ENCODE peak calls at places on chromosomes 12 and 14, in eight cellular contexts. N, J, Y, B, G, P, Z and H are unnamed samples.

GRCh38 chr14:66974397-66975025 is 214.7 kb upstream of the GARIN2 start:
- DNase-seq in N (peak), Y (no peak), Z (no peak), G (no peak), P (no peak), B (no peak), J (no peak), H (no peak)

GRCh38 chr12:51269174-51270066 is 795 bp downstream of the SMAGP start:
- DNase-seq in P (peak), Z (peak), N (peak), B (peak), G (peak), Y (no peak), J (peak), H (no peak)

GRCh38 chr12:40502322-40502721 is 189.9 kb upstream of the CNTN1 start:
- DNase-seq in J (no peak), Z (no peak), B (no peak), P (no peak), G (no peak), N (no peak), Y (no peak), H (no peak)

GRCh38 chr12:105099355-105099754 is 8.2 kb upstream of the WASHC4 start:
- DNase-seq in Z (no peak), P (no peak), Y (no peak), G (no peak), N (no peak), B (no peak), J (no peak), H (no peak)

GRCh38 chr14:66638688-66639087 is 130.7 kb downstream of the GPHN start:
- DNase-seq in B (no peak), N (peak), G (no peak), J (no peak), Y (no peak), Z (no peak), P (peak), H (no peak)

GRCh38 chr12:53078425-53079225 is 565 bp downstream of the SPRYD3 start:
- DNase-seq in B (no peak), N (no peak), Z (no peak), Y (no peak), G (no peak), P (no peak), J (no peak), H (no peak)

GRCh38 chr14:104249092-104249491 is 110.7 kb downstream of the KIF26A start:
- DNase-seq in P (no peak), B (no peak), N (no peak), Z (no peak), G (no peak), Y (peak), J (peak), H (no peak)

GRCh38 chr14:27528328-27528727 is 930.5 kb upstream of the NOVA1 start:
- DNase-seq in P (peak), B (no peak), J (no peak), Y (no peak), N (peak), G (peak), Z (no peak), H (no peak)

GRCh38 chr14:54291491-54292191 is 105.2 kb upstream of the CDKN3 start:
- DNase-seq in Z (no peak), Y (peak), N (no peak), J (no peak), P (no peak), G (no peak), B (no peak), H (no peak)

GRCh38 chr14:94907626-94908261 is 137.8 kb upstream of the GSC start:
- DNase-seq in Y (no peak), N (no peak), G (no peak), J (no peak), P (no peak), B (no peak), Z (no peak), H (no peak)

GRCh38 chr12:109726106-109726497 is 12.5 kb downstream of the FAM222A start:
- DNase-seq in P (no peak), B (no peak), N (no peak), J (no peak), G (no peak), Z (no peak), Y (no peak), H (no peak)
- H3K27ac ChIP-seq in P (no peak), B (peak), N (no peak), J (no peak), G (no peak), Z (no peak), Y (no peak), H (peak)

GRCh38 chr12:59069481-59069880 is 149.2 kb upstream of the LRIG3 start:
- DNase-seq in B (no peak), Y (no peak), G (no peak), P (no peak), Z (no peak), J (no peak), N (no peak), H (no peak)

GRCh38 chr12:59067068-59067467 is 146.8 kb upstream of the LRIG3 start:
- DNase-seq in G (no peak), Y (no peak), N (peak), P (peak), B (no peak), J (no peak), Z (no peak), H (no peak)

GRCh38 chr12:59070534-59070933 is 150.2 kb upstream of the LRIG3 start:
- DNase-seq in N (no peak), G (no peak), Y (no peak), Z (no peak), B (no peak), P (no peak), J (no peak), H (no peak)

GRCh38 chr12:59066445-59066844 is 146.1 kb upstream of the LRIG3 start:
- DNase-seq in J (no peak), Z (no peak), Y (no peak), N (no peak), B (no peak), G (peak), P (no peak), H (no peak)
- H3K27ac ChIP-seq in J (no peak), Z (no peak), Y (no peak), N (no peak), B (no peak), G (no peak), P (no peak), H (no peak)

GRCh38 chr14:20799955-20800544 is 2.6 kb downstream of the RNASE1 start:
- DNase-seq in B (peak), Y (peak), P (no peak), G (peak), J (peak), Z (no peak), N (no peak), H (peak)

GRCh38 chr14:20802341-20803084 is at the start of gene RNASE1:
- DNase-seq in N (peak), Z (no peak), B (peak), J (no peak), Y (peak), G (peak), P (no peak), H (peak)

GRCh38 chr14:20805485-20805884 is 2.8 kb upstream of the RNASE1 start:
- DNase-seq in G (no peak), N (no peak), Z (no peak), P (no peak), B (no peak), J (no peak), Y (no peak), H (no peak)

GRCh38 chr14:20801726-20802125 is 918 bp downstream of the RNASE1 start:
- DNase-seq in N (no peak), Z (no peak), G (peak), B (no peak), P (no peak), Y (no peak), J (peak), H (peak)

GRCh38 chr14:20803221-20803620 is 577 bp upstream of the RNASE1 start:
- DNase-seq in P (no peak), Y (no peak), B (no peak), G (no peak), Z (no peak), J (no peak), N (no peak), H (no peak)
- H3K27ac ChIP-seq in P (no peak), Y (peak), B (peak), G (peak), Z (no peak), J (peak), N (no peak), H (peak)

GRCh38 chr14:44700694-44701093 is 193.6 kb upstream of the FSCB start:
- DNase-seq in Z (no peak), N (no peak), Y (no peak), G (no peak), B (no peak), J (no peak), P (no peak), H (no peak)
- H3K27ac ChIP-seq in Z (no peak), N (no peak), Y (no peak), G (no peak), B (no peak), J (no peak), P (no peak), H (no peak)

GRCh38 chr12:114403690-114404450 is 2.1 kb downstream of the TBX5 start:
- DNase-seq in G (no peak), Z (no peak), B (no peak), J (peak), P (peak), Y (no peak), N (no peak), H (no peak)
- H3K27ac ChIP-seq in G (no peak), Z (no peak), B (no peak), J (peak), P (peak), Y (peak), N (no peak), H (no peak)

DNA sequence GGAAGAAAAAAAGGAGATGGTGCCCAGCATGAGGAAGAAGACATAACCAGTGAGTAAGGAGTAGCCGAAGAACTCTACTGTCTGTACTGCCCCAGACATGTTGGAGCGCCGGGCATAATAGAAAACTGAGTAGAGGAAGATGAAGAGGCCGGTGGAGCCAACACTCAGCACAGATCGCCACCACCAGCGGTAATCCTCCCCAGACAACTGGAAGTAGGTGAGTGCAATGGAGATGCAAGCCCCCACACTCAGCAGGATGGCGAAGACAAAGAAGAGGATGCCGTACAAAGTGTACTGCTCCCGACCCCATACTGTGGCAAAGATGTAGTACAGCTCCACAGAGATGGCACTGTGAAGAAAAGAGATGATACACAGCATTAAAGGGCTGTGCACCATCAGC is 844 bp upstream of the IPO4 start:
- DNase-seq in P (no peak), Y (no peak), Z (no peak), N (no peak), J (no peak), B (no peak), G (no peak), H (no peak)
- H3K27ac ChIP-seq in P (no peak), Y (no peak), Z (peak), N (no peak), J (no peak), B (no peak), G (no peak), H (no peak)

GRCh38 chr12:131620946-131621681 is 89.8 kb upstream of the SFSWAP start:
- DNase-seq in N (no peak), B (no peak), J (no peak), Z (no peak), Y (no peak), G (no peak), P (no peak), H (peak)
- H3K27ac ChIP-seq in N (no peak), B (peak), J (no peak), Z (no peak), Y (no peak), G (no peak), P (no peak), H (peak)